ENCODE peak calls at places on chromosomes 6 and 20, in six cellular contexts. T, P, N, Q, K and Z are unnamed samples. For H3K4me1, the result is how much of the 10 kb centered on the place peaks cover.

GRCh38 chr20:10488436-10489053 is 53.4 kb downstream of the SLX4IP start:
- ATAC-seq in T (peak), P (no peak), N (no peak), Q (no peak), K (peak), Z (no peak)

GRCh38 chr20:24838551-24839530 is 110.2 kb upstream of the CST7 start:
- ATAC-seq in T (no peak), P (no peak), N (no peak), Q (no peak), K (no peak), Z (no peak)

GRCh38 chr6:143701343-143702234 is 23.8 kb downstream of the PHACTR2 start:
- ATAC-seq in T (peak), P (no peak), N (no peak), Q (peak), K (peak), Z (no peak)

GRCh38 chr6:139448998-139449610 is 74.7 kb upstream of the CITED2 start:
- ATAC-seq in T (no peak), P (no peak), N (no peak), Q (no peak), K (no peak), Z (no peak)

GRCh38 chr6:100657678-100658330 is 193.1 kb upstream of the SIM1 start:
- ATAC-seq in T (no peak), P (peak), N (no peak), Q (no peak), K (no peak), Z (no peak)

GRCh38 chr6:38350882-38351281 is 288.8 kb downstream of the BTBD9 start:
- ATAC-seq in T (peak), P (no peak), N (no peak), Q (no peak), K (no peak), Z (no peak)

GRCh38 chr6:34044945-34045595 is 100.8 kb downstream of the GRM4 start:
- ATAC-seq in T (no peak), P (no peak), N (no peak), Q (no peak), K (no peak), Z (peak)

GRCh38 chr6:2947424-2947823 is 23.9 kb downstream of the SERPINB6 start:
- ATAC-seq in T (no peak), P (no peak), N (no peak), Q (peak), K (no peak), Z (no peak)

GRCh38 chr6:64411226-64411625 is 775.6 kb downstream of the PHF3 start:
- ATAC-seq in T (no peak), P (no peak), N (no peak), Q (no peak), K (no peak), Z (no peak)

GRCh38 chr6:28871335-28872156 is 52.2 kb downstream of the TRIM27 start:
- ATAC-seq in T (no peak), P (no peak), N (no peak), Q (no peak), K (no peak), Z (no peak)

GRCh38 chr20:14664101-14664500 is 326.7 kb upstream of the FLRT3 start:
- ATAC-seq in T (no peak), P (no peak), N (no peak), Q (no peak), K (no peak), Z (no peak)

GRCh38 chr6:37005061-37005810 is at the start of gene FGD2:
- ATAC-seq in T (peak), P (peak), N (no peak), Q (no peak), K (peak), Z (no peak)

GRCh38 chr6:70210462-70210861 is 92.4 kb downstream of the COL9A1 start:
- ATAC-seq in T (no peak), P (no peak), N (no peak), Q (no peak), K (no peak), Z (no peak)

GRCh38 chr6:14038636-14039035 is 78.9 kb upstream of the CD83 start:
- ATAC-seq in T (no peak), P (no peak), N (no peak), Q (no peak), K (peak), Z (no peak)

GRCh38 chr6:106622412-106622811 is 6.9 kb downstream of the RTN4IP1 start:
- ATAC-seq in T (no peak), P (no peak), N (no peak), Q (no peak), K (no peak), Z (no peak)

GRCh38 chr6:150033197-150033771 is 8.0 kb upstream of the RAET1L start:
- ATAC-seq in T (peak), P (peak), N (no peak), Q (no peak), K (peak), Z (peak)

GRCh38 chr6:56713285-56713684 is 70.6 kb upstream of the DST start:
- ATAC-seq in T (peak), P (peak), N (peak), Q (peak), K (peak), Z (peak)

GRCh38 chr20:24746351-24746685 is 202.8 kb upstream of the CST7 start:
- ATAC-seq in T (peak), P (peak), N (peak), Q (no peak), K (peak), Z (no peak)

GRCh38 chr6:139194740-139195139 is 59.9 kb downstream of the HECA start:
- ATAC-seq in T (no peak), P (no peak), N (no peak), Q (no peak), K (no peak), Z (no peak)

GRCh38 chr6:153215242-153215641 is 84.2 kb upstream of the RGS17 start:
- ATAC-seq in T (no peak), P (no peak), N (no peak), Q (no peak), K (no peak), Z (no peak)

GRCh38 chr20:46255440-46256104 is 52.7 kb downstream of the CDH22 start:
- ATAC-seq in T (peak), P (peak), N (peak), Q (peak), K (peak), Z (no peak)

GRCh38 chr6:49693512-49693911 is 19.8 kb downstream of the CRISP2 start:
- ATAC-seq in T (no peak), P (no peak), N (no peak), Q (no peak), K (no peak), Z (no peak)

GRCh38 chr6:46044876-46045617 is 29.4 kb upstream of the CLIC5 start:
- ATAC-seq in T (peak), P (peak), N (peak), Q (peak), K (peak), Z (peak)

GRCh38 chr6:167858086-167858591 is 31.4 kb downstream of the AFDN start:
- ATAC-seq in T (peak), P (peak), N (peak), Q (no peak), K (no peak), Z (no peak)

GRCh38 chr20:29326376-29327070 is 1930.9 kb upstream of the DEFB115 start:
- ATAC-seq in T (peak), P (peak), N (no peak), Q (no peak), K (peak), Z (peak)

GRCh38 chr6:136771306-136771705 is 21.0 kb downstream of the MAP3K5 start:
- ATAC-seq in T (no peak), P (no peak), N (no peak), Q (no peak), K (no peak), Z (no peak)

GRCh38 chr6:83307849-83308248 is 114.7 kb downstream of the RWDD2A start:
- ATAC-seq in T (no peak), P (no peak), N (no peak), Q (no peak), K (no peak), Z (no peak)

GRCh38 chr6:169421890-169422289 is 168.2 kb upstream of the THBS2 start:
- ATAC-seq in T (no peak), P (no peak), N (no peak), Q (no peak), K (no peak), Z (no peak)

DNA sequence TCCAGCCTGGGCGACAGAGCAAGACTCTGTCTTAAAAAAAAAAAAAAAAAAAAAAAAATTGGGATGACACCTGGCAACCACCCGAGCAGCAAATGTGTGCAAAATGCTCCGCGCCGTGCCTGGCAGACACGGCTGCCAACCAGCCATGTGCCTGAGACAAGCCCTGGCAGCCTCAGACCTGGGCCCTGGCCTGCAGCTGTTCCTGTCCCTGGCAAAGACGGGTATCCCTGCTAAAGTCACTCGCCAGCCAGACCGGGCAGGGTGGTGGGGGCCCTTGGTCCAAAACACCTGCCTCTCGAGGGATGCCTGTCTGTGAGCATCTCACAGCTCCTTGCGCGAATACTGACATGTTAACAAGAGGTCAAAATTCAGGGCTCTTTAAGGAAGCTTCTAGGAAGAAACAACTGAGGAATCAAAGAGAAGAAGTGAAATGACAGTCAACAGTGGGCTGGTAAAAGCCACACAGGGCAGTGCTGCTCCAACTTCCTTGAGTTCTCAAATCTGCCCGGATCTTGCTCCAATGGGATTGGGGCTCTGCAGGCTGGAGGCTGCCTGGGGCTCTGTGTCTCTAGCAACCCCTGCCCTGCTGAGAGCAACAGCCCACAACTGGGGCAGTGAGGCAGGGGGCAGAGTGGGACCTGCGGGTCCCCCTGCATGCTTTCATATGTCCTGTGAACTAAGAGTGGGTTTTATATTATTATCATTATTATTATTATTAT is 53.4 kb downstream of the SYTL3 start:
- ATAC-seq in T (no peak), P (no peak), N (no peak), Q (peak), K (no peak), Z (no peak)
- H3K4me1 ChIP-seq in T (under half), P (under half), N (under half), Q (under half), K (under half), Z (under half)

GRCh38 chr6:7203939-7204338 is 96.2 kb downstream of the RREB1 start:
- ATAC-seq in T (peak), P (no peak), N (no peak), Q (no peak), K (peak), Z (no peak)

GRCh38 chr6:7200598-7201443 is 93.1 kb downstream of the RREB1 start:
- ATAC-seq in T (peak), P (peak), N (peak), Q (no peak), K (peak), Z (no peak)

GRCh38 chr6:7204726-7205125 is 97.0 kb downstream of the RREB1 start:
- ATAC-seq in T (no peak), P (no peak), N (no peak), Q (no peak), K (no peak), Z (no peak)

GRCh38 chr6:7201444-7201731 is 93.6 kb downstream of the RREB1 start:
- ATAC-seq in T (peak), P (peak), N (peak), Q (no peak), K (peak), Z (no peak)

GRCh38 chr6:7201732-7202541 is 94.2 kb downstream of the RREB1 start:
- ATAC-seq in T (peak), P (peak), N (no peak), Q (peak), K (peak), Z (peak)
- H3K4me1 ChIP-seq in T (under half), P (under half), N (under half), Q (under half), K (under half), Z (under half)

DNA sequence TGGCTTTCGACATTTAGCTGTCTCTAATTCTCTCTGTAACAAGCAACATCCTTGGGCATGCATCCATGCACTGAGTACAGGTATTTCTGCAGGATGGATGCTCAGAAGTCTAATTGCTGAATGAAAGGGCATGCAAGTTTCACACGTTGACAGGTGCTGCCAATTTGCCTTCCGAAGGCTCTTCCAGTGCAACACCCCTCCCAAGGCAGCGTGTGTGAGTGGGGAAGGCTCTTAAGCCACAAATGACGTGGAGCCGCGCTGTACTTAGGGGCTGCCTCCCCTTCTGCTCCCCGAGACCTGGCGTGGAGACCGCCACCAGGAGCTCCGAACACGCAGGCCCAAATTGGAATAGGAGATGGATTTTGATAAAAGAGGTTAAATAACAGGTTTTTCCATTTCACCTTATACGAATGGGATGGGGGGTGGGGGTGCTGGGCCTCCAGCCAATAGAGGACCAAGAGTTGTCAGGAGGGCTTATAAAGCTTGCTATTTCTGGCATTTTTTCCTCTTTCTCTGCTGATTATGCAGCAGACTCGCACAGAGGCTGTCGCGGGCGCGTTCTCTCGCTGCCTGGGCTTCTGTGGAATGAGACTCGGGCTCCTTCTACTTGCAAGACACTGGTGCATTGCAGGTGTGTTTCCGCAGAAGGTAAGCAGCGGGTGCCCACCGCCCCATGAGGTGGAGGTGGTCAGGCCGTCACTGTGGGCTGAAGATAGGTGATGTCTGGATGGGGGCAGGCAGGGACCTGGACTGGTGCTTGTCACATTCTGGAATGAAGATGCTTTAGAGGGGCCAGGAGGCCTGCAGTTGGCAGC is 30.9 kb downstream of the TOX2 start:
- ATAC-seq in T (no peak), P (no peak), N (no peak), Q (no peak), K (no peak), Z (no peak)
- H3K4me1 ChIP-seq in T (under half), P (under half), N (under half), Q (under half), K (under half), Z (under half)

GRCh38 chr6:11729083-11729482 is 49.5 kb downstream of the ADTRP start:
- ATAC-seq in T (no peak), P (no peak), N (no peak), Q (no peak), K (no peak), Z (no peak)
- H3K4me1 ChIP-seq in T (under half), P (under half), N (under half), Q (under half), K (under half), Z (under half)

DNA sequence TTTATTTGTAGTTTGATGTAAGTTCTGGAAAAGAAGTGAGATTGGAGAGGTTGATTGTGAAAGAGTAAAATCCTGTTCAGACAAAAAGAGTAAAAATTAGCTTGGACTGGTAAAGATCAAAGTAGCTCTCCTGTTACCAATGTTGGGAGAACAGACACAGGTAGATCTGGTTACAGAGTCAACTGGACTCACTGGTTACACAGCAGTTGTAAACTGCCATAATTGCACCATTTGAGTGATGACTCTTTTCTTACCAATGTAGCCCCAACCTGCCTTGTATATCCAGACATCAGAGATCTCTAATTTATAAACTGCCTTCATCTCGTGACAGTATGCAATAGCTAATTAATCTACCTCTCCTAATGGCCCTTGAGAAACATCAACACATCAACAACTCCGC is 165.6 kb upstream of the PRSS16 start:
- ATAC-seq in T (no peak), P (no peak), N (no peak), Q (no peak), K (no peak), Z (no peak)
- H3K4me1 ChIP-seq in T (under half), P (under half), N (under half), Q (under half), K (under half), Z (under half)